ENCODE peak calls at places on chromosome X, in four cellular contexts. K, J, Q and M are unnamed samples. For H3K9me3 and H3K27me3, the result is how much of the 10 kb centered on the place peaks cover.

GRCh38 chrX:70049925-70050324 is at the start of gene AWAT2:
- DNase-seq in K (no peak), J (no peak), Q (no peak), M (no peak)

GRCh38 chrX:10190367-10190766 is 33.6 kb downstream of the CLCN4 start:
- DNase-seq in K (no peak), J (peak), Q (peak), M (no peak)

GRCh38 chrX:121028419-121028818 is 19.0 kb upstream of the GLUD2 start:
- DNase-seq in K (no peak), J (no peak), Q (no peak), M (no peak)

GRCh38 chrX:49999048-49999447 is 76.7 kb downstream of the CLCN5 start:
- DNase-seq in K (no peak), J (no peak), Q (no peak), M (no peak)

GRCh38 chrX:46044486-46044885 is 500.7 kb downstream of the ZNF674 start:
- DNase-seq in K (no peak), J (no peak), Q (no peak), M (no peak)

GRCh38 chrX:42954880-42955279 is 176.9 kb upstream of the PPP1R2C start:
- DNase-seq in K (no peak), J (no peak), Q (no peak), M (no peak)

GRCh38 chrX:120358687-120359086 is 3.2 kb upstream of the ATP1B4 start:
- DNase-seq in K (no peak), J (no peak), Q (no peak), M (no peak)

GRCh38 chrX:119495734-119496520 is 27.7 kb downstream of the SLC25A5 start:
- DNase-seq in K (no peak), J (no peak), Q (no peak), M (no peak)

GRCh38 chrX:143580266-143580665 is 55.6 kb downstream of the SLITRK4 start:
- DNase-seq in K (no peak), J (peak), Q (no peak), M (no peak)

GRCh38 chrX:69564665-69565064 is 51.2 kb upstream of the EDA start:
- DNase-seq in K (no peak), J (no peak), Q (no peak), M (no peak)

GRCh38 chrX:55039471-55039870 is 8.7 kb upstream of the ALAS2 start:
- DNase-seq in K (no peak), J (no peak), Q (no peak), M (no peak)

GRCh38 chrX:119417842-119418241 is 18.7 kb downstream of the SLC25A43 start:
- DNase-seq in K (no peak), J (no peak), Q (no peak), M (no peak)

GRCh38 chrX:13398073-13398823 is 78.4 kb upstream of the ATXN3L start:
- DNase-seq in K (peak), J (peak), Q (peak), M (peak)

GRCh38 chrX:136779346-136779781 is 1.4 kb downstream of the ARHGEF6 start:
- DNase-seq in K (no peak), J (no peak), Q (no peak), M (no peak)

GRCh38 chrX:31021537-31021936 is 50.3 kb downstream of the FTHL17 start:
- DNase-seq in K (no peak), J (no peak), Q (peak), M (no peak)

GRCh38 chrX:38860106-38861013 is 59.1 kb downstream of the MID1IP1 start:
- DNase-seq in K (no peak), J (no peak), Q (no peak), M (no peak)

GRCh38 chrX:14832151-14832550 is 40.7 kb downstream of the FANCB start:
- DNase-seq in K (no peak), J (no peak), Q (no peak), M (no peak)

GRCh38 chrX:87582453-87582852 is 64.9 kb downstream of the KLHL4 start:
- DNase-seq in K (no peak), J (no peak), Q (no peak), M (no peak)

GRCh38 chrX:128616933-128617332 is 564.7 kb upstream of the ACTRT1 start:
- DNase-seq in K (no peak), J (no peak), Q (no peak), M (no peak)

GRCh38 chrX:118603981-118604380 is 108.4 kb downstream of the DOCK11 start:
- DNase-seq in K (peak), J (peak), Q (peak), M (peak)

GRCh38 chrX:5957506-5957905 is 271.2 kb downstream of the NLGN4X start:
- DNase-seq in K (no peak), J (no peak), Q (no peak), M (no peak)

GRCh38 chrX:105315301-105315700 is 94.8 kb upstream of the TEX13A start:
- DNase-seq in K (no peak), J (no peak), Q (no peak), M (no peak)

DNA sequence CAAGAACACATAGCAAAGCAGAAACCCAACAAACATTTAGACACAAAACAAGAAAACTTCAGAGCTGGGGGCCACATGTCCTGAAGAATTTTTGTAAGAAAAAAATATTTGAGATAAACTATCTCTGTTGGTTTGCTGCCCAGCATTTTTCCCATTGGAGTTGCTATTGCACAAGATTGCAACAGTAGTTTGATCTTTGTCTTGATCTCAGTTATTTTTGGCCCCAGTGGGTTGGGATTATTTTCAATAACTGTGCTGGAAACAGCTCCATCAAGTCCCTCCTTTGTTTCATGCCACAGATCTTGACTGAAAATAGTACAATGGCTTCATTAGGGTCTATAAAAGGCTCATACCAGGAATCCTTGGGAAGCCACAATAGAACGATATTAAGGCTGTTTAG is 103.8 kb upstream of the RAI2 start:
- DNase-seq in K (no peak), J (no peak), Q (no peak), M (no peak)
- H3K9me3 ChIP-seq in K (under half), J (under half), Q (under half), M (under half)

DNA sequence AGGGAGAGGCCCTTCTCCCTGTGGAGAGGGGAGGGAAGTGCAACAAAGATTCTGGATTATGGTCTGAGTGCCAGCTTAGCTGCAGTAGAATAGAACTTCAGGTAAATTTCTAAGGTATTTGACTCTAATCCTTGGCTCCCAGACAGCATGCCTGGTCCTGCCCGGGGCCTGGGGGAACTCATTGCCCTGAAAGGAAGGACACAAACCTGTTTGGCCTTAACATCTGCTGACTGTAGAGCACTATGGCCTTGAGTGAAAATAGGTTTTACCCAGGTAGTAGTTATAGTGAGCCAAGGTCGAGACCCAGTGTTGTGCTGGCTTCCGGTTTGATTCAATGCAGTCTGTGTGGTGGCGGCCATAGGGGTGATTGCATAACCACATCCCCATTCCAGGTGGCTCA is 64.4 kb downstream of the RPS6KA6 start:
- DNase-seq in K (no peak), J (no peak), Q (no peak), M (no peak)
- H3K27me3 ChIP-seq in K (under half), J (under half), Q (under half), M (under half)

GRCh38 chrX:137896123-137896522 is 330.2 kb downstream of the ZIC3 start:
- DNase-seq in K (no peak), J (no peak), Q (no peak), M (no peak)
- TF ChIP-seq CTCF in K (no peak), J (no peak), Q (no peak), M (peak)

GRCh38 chrX:155864655-155865054 is 16.5 kb upstream of the VAMP7 start:
- DNase-seq in K (no peak), J (no peak), Q (no peak), M (no peak)
- H3K9me3 ChIP-seq in K (under half), J (under half), Q (under half), M (under half)

DNA sequence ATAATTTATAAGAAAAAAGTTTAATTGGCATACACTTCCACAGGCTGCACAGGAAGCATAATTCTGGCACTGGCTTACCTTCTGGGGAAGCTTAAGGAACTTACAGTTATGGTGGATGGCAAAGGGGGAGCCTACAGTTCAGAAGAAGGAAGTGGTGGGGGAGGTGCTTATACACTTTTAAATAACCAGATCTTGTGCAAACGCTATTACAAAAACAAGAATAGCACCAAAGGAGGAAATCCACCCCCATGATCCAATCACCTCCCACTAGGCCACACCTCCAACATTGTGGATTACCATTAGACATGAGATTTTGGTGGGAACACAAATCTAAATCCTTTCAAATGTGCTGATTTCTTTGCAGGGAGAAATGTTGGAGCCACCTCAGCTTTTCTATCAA is 287.7 kb downstream of the CPXCR1 start:
- DNase-seq in K (no peak), J (no peak), Q (no peak), M (no peak)
- H3K27me3 ChIP-seq in K (under half), J (under half), Q (under half), M (under half)

GRCh38 chrX:100363926-100364325 is 46.1 kb downstream of the PCDH19 start:
- DNase-seq in K (no peak), J (no peak), Q (no peak), M (no peak)

GRCh38 chrX:100373673-100374072 is 36.4 kb downstream of the PCDH19 start:
- DNase-seq in K (no peak), J (no peak), Q (no peak), M (no peak)

DNA sequence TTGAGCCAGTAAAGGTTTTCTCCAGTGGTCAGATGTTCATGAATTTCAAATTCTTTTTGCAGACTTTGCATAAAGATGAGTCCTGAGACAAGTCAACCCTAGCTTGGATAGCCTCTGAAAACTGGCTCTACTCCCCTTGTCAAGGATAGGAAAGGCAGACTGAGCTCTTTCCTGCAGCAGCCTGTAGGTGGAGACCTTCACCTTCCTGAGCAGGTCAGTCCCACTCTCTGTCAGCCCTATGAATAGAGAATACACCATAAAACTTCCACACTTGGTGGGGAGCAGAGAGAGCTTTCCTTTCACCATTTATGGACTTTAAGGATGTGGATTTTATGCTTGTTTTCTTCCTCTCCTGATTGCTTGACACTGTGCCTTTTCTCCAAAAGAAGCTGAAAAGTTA is 41.9 kb downstream of the PCDH19 start:
- DNase-seq in K (no peak), J (no peak), Q (no peak), M (peak)
- TF ChIP-seq CTCF in K (no peak), J (no peak), Q (no peak), M (peak)